ENCODE peak calls at places on chromosomes 1 and 21, in six cellular contexts. B is uterus, F is body of pancreas, R is left ventricle myocardium inferior, A is gastrocnemius medialis, C is right lobe of liver. V is an unnamed sample.

GRCh38 chr21:34881894-34882371 is 167.2 kb downstream of the RUNX1 start:
- DNase-seq in C (no peak), B (no peak), R (no peak), A (no peak), F (no peak), V (no peak)

GRCh38 chr1:202107321-202107761 is 15.4 kb upstream of the GPR37L1 start:
- DNase-seq in A (no peak), B (no peak), C (peak; percentile 87), R (peak; percentile 78), F (peak; percentile 98), V (peak; percentile 82)

GRCh38 chr1:223074901-223075300 is 68.1 kb downstream of the TLR5 start:
- DNase-seq in R (no peak), F (no peak), C (peak; percentile 57), A (no peak), B (no peak), V (no peak)

GRCh38 chr1:87330954-87331318 is 2.3 kb downstream of the LMO4 start:
- DNase-seq in B (no peak), C (no peak), A (no peak), R (no peak), F (no peak), V (no peak)

GRCh38 chr1:108041360-108042143 is 76.6 kb upstream of the VAV3 start:
- DNase-seq in R (no peak), F (no peak), C (no peak), A (no peak), B (no peak), V (no peak)

GRCh38 chr1:82920418-82921248 is 1078.3 kb downstream of the TTLL7 start:
- DNase-seq in R (no peak), A (no peak), B (no peak), F (no peak), C (no peak), V (no peak)

GRCh38 chr1:214445201-214445600 is 106.2 kb downstream of the PTPN14 start:
- DNase-seq in A (no peak), R (no peak), F (no peak), B (no peak), C (no peak), V (no peak)

GRCh38 chr1:32333251-32333963 is 2.6 kb downstream of the MARCKSL1 start:
- DNase-seq in R (no peak), F (no peak), A (no peak), B (no peak), C (no peak), V (no peak)

GRCh38 chr1:234556245-234556943 is 53.6 kb downstream of the IRF2BP2 start:
- DNase-seq in A (no peak), B (peak; percentile 9), C (no peak), R (no peak), F (no peak), V (no peak)

GRCh38 chr1:19398309-19398760 is 86.2 kb downstream of the SLC66A1 start:
- DNase-seq in A (no peak), R (no peak), C (no peak), B (peak; percentile 53), F (no peak), V (no peak)

GRCh38 chr1:174262747-174263241 is 103.5 kb downstream of the RABGAP1L start:
- DNase-seq in A (no peak), B (no peak), C (no peak), F (no peak), R (no peak), V (no peak)

GRCh38 chr1:12376236-12377064 is 146.6 kb downstream of the VPS13D start:
- DNase-seq in F (no peak), C (no peak), R (no peak), A (no peak), B (no peak), V (no peak)

GRCh38 chr1:172698224-172698623 is 39.3 kb downstream of the FASLG start:
- DNase-seq in B (no peak), A (no peak), R (no peak), C (no peak), F (no peak), V (no peak)

GRCh38 chr1:15968172-15968571 is 7.7 kb downstream of the ZBTB17 start:
- DNase-seq in B (no peak), A (no peak), C (no peak), R (no peak), F (no peak), V (no peak)

GRCh38 chr1:42340093-42340492 is 5.1 kb upstream of the FOXJ3 start:
- DNase-seq in F (peak; percentile 73), A (no peak), C (no peak), B (no peak), R (no peak), V (no peak)

GRCh38 chr1:150973826-150974579 is 632 bp downstream of the CERS2 start:
- DNase-seq in C (peak; percentile 46), F (peak; percentile 48), R (peak; percentile 33), B (peak; percentile 44), A (no peak), V (peak; percentile 54)

GRCh38 chr1:67347688-67348472 is 40.2 kb downstream of the IL12RB2 start:
- DNase-seq in R (peak; percentile 20), A (no peak), C (no peak), F (peak; percentile 49), B (peak; percentile 20), V (peak; percentile 25)

GRCh38 chr1:226736908-226737818 is 1.9 kb downstream of the ITPKB start:
- DNase-seq in C (peak; percentile 39), B (no peak), F (peak; percentile 39), R (peak; percentile 39), A (peak; percentile 32), V (peak; percentile 51)

GRCh38 chr1:14969006-14969405 is 184.5 kb upstream of the TMEM51 start:
- DNase-seq in F (no peak), B (no peak), A (no peak), C (no peak), R (no peak), V (no peak)

GRCh38 chr1:50106095-50106761 is 2.5 kb upstream of the ELAVL4 start:
- DNase-seq in R (no peak), C (no peak), B (no peak), F (peak; percentile 17), A (no peak), V (no peak)

GRCh38 chr1:40381268-40382109 is 8.0 kb downstream of the SMAP2 start:
- DNase-seq in F (no peak), A (no peak), B (no peak), C (no peak), R (no peak), V (no peak)

GRCh38 chr1:40383488-40384412 is 10.2 kb downstream of the SMAP2 start:
- DNase-seq in B (no peak), A (no peak), F (peak; percentile 65), C (no peak), R (no peak), V (no peak)

GRCh38 chr1:40383095-40383487 is 9.6 kb downstream of the SMAP2 start:
- DNase-seq in C (no peak), A (no peak), F (peak; percentile 50), B (no peak), R (no peak), V (no peak)

GRCh38 chr1:40382110-40382464 is 8.6 kb downstream of the SMAP2 start:
- DNase-seq in A (no peak), F (no peak), R (no peak), C (no peak), B (no peak), V (no peak)

DNA sequence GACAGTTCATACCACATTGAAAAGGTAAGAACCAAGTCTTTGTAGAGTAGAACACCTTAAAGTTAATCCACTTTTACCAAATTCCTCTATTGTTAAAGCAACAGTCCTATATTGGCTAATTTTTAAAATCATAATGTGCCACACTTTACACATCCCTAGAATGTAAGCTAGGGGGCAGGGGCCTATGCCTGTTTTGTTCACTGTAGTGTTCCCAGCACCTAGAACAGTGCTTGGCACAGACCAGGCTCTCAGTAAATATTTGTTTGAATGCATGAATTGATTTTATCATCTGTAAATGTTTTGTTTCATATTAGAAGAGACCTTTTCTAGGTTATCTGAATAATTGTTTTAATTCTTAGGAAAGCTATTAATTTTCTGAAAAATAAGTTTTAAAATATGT is 9.1 kb downstream of the SMAP2 start:
- DNase-seq in F (peak; percentile 61), A (no peak), R (no peak), C (no peak), B (no peak), V (no peak)
- H3K27ac ChIP-seq in F (peak overlapping the region; percentile 86), A (peak overlapping the region; percentile 59), R (peak overlapping the region; percentile 74), C (peak overlapping the region; percentile 86), B (peak overlapping the region; percentile 71), V (no peak overlapping the region)

DNA sequence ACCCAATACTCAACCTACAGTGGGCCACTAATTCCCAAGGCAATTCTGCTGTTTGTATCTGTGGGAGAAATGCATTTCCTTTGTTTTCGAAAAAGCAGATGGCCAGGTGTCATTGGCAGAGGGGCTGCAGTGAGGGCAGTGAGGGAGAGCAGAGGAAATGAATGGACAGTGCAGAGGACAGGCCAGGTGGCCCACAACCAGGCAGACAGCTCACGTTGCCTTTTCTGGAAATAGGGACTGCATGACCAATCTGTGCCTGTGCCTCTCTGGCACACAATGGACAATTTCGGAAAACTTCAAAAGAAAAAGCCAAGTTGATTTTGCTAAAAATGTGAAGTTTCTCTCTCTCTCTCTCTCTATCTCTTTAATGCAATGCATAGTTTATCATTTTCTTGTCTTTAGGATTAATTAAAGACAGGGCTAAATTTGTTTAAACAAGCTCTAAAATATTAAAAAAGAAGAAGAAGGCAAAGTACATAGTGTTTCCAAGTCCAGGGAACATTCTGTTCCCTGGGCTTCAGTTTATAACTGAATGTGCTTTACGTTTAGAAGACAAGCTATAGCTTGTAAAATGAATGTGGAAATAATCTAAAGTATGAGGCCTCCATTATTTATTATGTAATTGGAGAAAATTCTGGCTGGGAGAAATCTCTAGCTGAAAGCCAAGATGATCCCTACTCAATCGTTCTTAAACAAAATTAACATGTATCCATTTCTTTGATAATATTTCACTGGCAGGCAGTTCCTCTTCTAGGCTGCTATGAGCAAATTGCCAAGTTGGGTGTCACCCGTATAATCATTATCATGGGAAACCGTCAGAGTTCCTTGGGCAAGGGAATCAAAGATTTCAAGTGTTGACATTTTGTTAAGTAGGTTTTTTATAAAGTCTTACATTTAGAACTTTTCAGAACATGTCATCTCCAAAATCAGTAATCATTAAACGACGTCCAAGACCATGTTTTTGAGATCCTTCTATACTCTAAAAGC is 52.3 kb upstream of the ETS2 start:
- DNase-seq in B (no peak), C (no peak), R (no peak), F (no peak), A (no peak), V (no peak)
- H3K27me3 ChIP-seq in B (no peaks in the 10 kb centered on the region), C (no peaks in the 10 kb centered on the region), R (no peaks in the 10 kb centered on the region), F (no peaks in the 10 kb centered on the region), A (no peaks in the 10 kb centered on the region), V (no peaks in the 10 kb centered on the region)

DNA sequence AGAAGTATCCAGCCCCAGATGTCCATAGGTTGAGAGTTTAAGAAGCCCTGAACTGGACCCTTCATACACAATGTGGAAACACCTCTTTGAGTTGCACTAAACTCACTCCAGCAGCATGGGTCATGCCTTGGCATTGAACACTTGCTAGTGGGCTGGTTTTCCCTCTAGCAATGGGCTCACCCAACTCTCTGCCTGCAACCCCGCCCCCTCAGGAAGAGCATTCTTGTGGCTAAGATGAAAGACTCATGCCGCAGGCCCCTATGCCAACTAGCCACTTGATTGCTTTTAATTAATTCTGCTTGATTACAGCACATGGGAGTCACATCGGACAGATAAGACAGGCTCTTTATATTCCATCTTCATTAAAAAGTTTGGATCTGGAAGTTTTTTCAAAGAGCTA is 136.5 kb upstream of the GJB5 start:
- DNase-seq in B (no peak), A (no peak), F (no peak), R (no peak), C (no peak), V (no peak)
- H3K27ac ChIP-seq in B (no peak overlapping the region), A (no peak overlapping the region), F (no peak overlapping the region), R (no peak overlapping the region), C (no peak overlapping the region), V (no peak overlapping the region)

DNA sequence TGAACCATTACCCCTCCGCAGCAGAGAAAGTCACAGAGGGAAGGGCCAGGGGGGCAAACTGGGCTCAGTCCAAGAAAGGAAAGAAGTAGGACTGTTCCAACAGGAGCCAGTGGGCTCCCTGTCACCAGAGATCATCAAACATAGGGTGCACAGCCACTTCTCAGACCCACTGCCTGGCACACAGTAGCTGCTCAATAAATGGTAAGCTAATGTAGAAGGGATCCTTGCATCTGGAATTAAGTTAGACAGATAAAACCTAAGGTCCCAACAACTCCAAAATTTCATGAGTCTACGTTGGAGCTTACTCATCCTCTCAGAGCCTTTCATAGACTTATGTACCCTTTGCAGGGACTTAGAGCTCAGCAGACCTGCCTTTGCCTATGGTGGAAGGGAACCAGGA is 3.5 kb downstream of the BLACAT1 start:
- DNase-seq in B (no peak), C (no peak), A (no peak), R (no peak), F (no peak), V (no peak)
- H3K27me3 ChIP-seq in B (peaks cover 32% of the 10 kb centered on the region), C (peaks cover 3% of the 10 kb centered on the region), A (peaks cover 48% of the 10 kb centered on the region), R (peaks cover 89% of the 10 kb centered on the region), F (peaks cover 26% of the 10 kb centered on the region), V (peaks cover 75% of the 10 kb centered on the region)